ENCODE peak calls at places on chromosomes 4 and X, in six cellular contexts. N is HCT116, E is PC-3, M is MM.1S, G is neural progenitor cell, W is SK-N-SH. D is an unnamed sample.

GRCh38 chrX:153060095-153060445 is 3.8 kb downstream of the PNMA3 start:
- DNase-seq in N (no peak), E (no peak), M (no peak), G (no peak), W (no peak), D (no peak)

GRCh38 chrX:31071725-31072124 is at the start of gene FTHL17:
- DNase-seq in N (no peak), E (no peak), M (no peak), G (no peak), W (no peak), D (no peak)

GRCh38 chrX:129876734-129877395 is 29.1 kb upstream of the UTP14A start:
- DNase-seq in N (peak; percentile 12), E (peak; percentile 67), M (no peak), G (no peak), W (no peak), D (peak; percentile 55)

GRCh38 chr4:181254771-181255170 is 988.4 kb upstream of the TENM3 start:
- DNase-seq in N (no peak), E (no peak), M (no peak), G (no peak), W (no peak), D (no peak)

GRCh38 chrX:43860646-43861370 is 21.4 kb downstream of the MAOB start:
- DNase-seq in N (peak; percentile 36), E (peak; percentile 77), M (no peak), G (no peak), W (peak; percentile 20), D (peak; percentile 4)

GRCh38 chrX:85084770-85085393 is 81.2 kb downstream of the APOOL start:
- DNase-seq in N (peak; percentile 1), E (peak; percentile 55), M (peak; percentile 8), G (peak; percentile 17), W (peak; percentile 50), D (peak; percentile 34)

GRCh38 chrX:109886122-109886761 is 116.7 kb upstream of the TMEM164 start:
- DNase-seq in N (peak; percentile 37), E (peak; percentile 62), M (peak; percentile 53), G (peak; percentile 57), W (peak; percentile 51), D (peak; percentile 62)

GRCh38 chr4:6546681-6547447 is 28.1 kb upstream of the MAN2B2 start:
- DNase-seq in N (peak; percentile 57), E (peak; percentile 66), M (peak; percentile 60), G (peak; percentile 93), W (peak; percentile 85), D (peak; percentile 80)

GRCh38 chr4:20847124-20847747 is 147.0 kb downstream of the PACRGL start:
- DNase-seq in N (no peak), E (no peak), M (no peak), G (no peak), W (no peak), D (peak; percentile 68)

GRCh38 chr4:17168571-17168970 is 270.1 kb upstream of the LDB2 start:
- DNase-seq in N (no peak), E (no peak), M (no peak), G (no peak), W (no peak), D (peak; percentile 86)

GRCh38 chr4:179671609-179672008 is 2229.4 kb upstream of the AGA start:
- DNase-seq in N (no peak), E (no peak), M (no peak), G (no peak), W (peak; percentile 4), D (no peak)

GRCh38 chr4:24928708-24929107 is 15.9 kb upstream of the CCDC149 start:
- DNase-seq in N (no peak), E (no peak), M (no peak), G (no peak), W (no peak), D (no peak)

GRCh38 chr4:22191565-22192301 is 243.2 kb upstream of the KCNIP4 start:
- DNase-seq in N (no peak), E (no peak), M (no peak), G (no peak), W (no peak), D (no peak)

GRCh38 chr4:11543710-11544109 is 115.0 kb upstream of the HS3ST1 start:
- DNase-seq in N (peak; percentile 91), E (peak; percentile 73), M (no peak), G (no peak), W (no peak), D (no peak)

GRCh38 chrX:274904-275475 is 6.2 kb upstream of the PLCXD1 start:
- DNase-seq in N (no peak), E (no peak), M (no peak), G (peak; percentile 80), W (no peak), D (no peak)

GRCh38 chr4:52585379-52585778 is 73.7 kb downstream of the USP46 start:
- DNase-seq in N (no peak), E (no peak), M (no peak), G (no peak), W (no peak), D (no peak)

GRCh38 chr4:126004936-126005335 is 690.2 kb downstream of the FAT4 start:
- DNase-seq in N (no peak), E (no peak), M (no peak), G (peak; percentile 3), W (no peak), D (peak; percentile 68)

GRCh38 chr4:139789096-139789495 is 123.5 kb downstream of the MGST2 start:
- DNase-seq in N (no peak), E (no peak), M (no peak), G (no peak), W (no peak), D (no peak)

GRCh38 chr4:166293551-166293950 is 420.5 kb downstream of the TLL1 start:
- DNase-seq in N (no peak), E (peak; percentile 28), M (no peak), G (no peak), W (no peak), D (no peak)

GRCh38 chr4:76607266-76607799 is 172.3 kb downstream of the SHROOM3 start:
- DNase-seq in N (no peak), E (no peak), M (peak; percentile 96), G (peak; percentile 50), W (no peak), D (peak; percentile 55)

GRCh38 chrX:152844256-152844655 is 13.4 kb downstream of the NSDHL start:
- DNase-seq in N (no peak), E (no peak), M (no peak), G (peak; percentile 23), W (no peak), D (no peak)

GRCh38 chrX:3576886-3577516 is 136.4 kb downstream of the PRKX start:
- DNase-seq in N (no peak), E (no peak), M (no peak), G (no peak), W (no peak), D (peak; percentile 47)

GRCh38 chr4:41124916-41125548 is 89.3 kb downstream of the APBB2 start:
- DNase-seq in N (peak; percentile 80), E (no peak), M (no peak), G (no peak), W (no peak), D (peak; percentile 44)

GRCh38 chrX:39613997-39614679 is 483.6 kb downstream of the BCOR start:
- DNase-seq in N (no peak), E (no peak), M (peak; percentile 92), G (peak; percentile 66), W (peak; percentile 59), D (no peak)

GRCh38 chrX:39516399-39516798 is 581.4 kb downstream of the BCOR start:
- DNase-seq in N (no peak), E (no peak), M (no peak), G (no peak), W (peak; percentile 30), D (no peak)

GRCh38 chr4:82710202-82710929 is 88.2 kb downstream of the SCD5 start:
- DNase-seq in N (no peak), E (no peak), M (no peak), G (peak; percentile 18), W (no peak), D (peak; percentile 9)

GRCh38 chrX:134013092-134013497 is 27.7 kb upstream of the GPC3 start:
- DNase-seq in N (no peak), E (peak; percentile 34), M (no peak), G (no peak), W (no peak), D (peak; percentile 34)

GRCh38 chr4:2830632-2831610 is 12.7 kb upstream of the ADD1 start:
- DNase-seq in N (no peak), E (no peak), M (no peak), G (no peak), W (peak; percentile 15), D (no peak)

GRCh38 chr4:113760852-113761681 is 471 bp downstream of the CAMK2D start:
- DNase-seq in N (no peak), E (peak; percentile 43), M (peak; percentile 64), G (peak; percentile 62), W (peak; percentile 81), D (peak; percentile 89)

GRCh38 chr4:1373892-1374705 is 27.1 kb downstream of the UVSSA start:
- DNase-seq in N (no peak), E (no peak), M (no peak), G (no peak), W (no peak), D (no peak)

GRCh38 chrX:73448379-73448778 is 1.5 kb downstream of the CDX4 start:
- DNase-seq in N (no peak), E (no peak), M (no peak), G (peak; percentile 25), W (no peak), D (peak; percentile 1)

GRCh38 chrX:71533514-71533849 is 578 bp downstream of the OGT start:
- DNase-seq in N (no peak), E (no peak), M (no peak), G (peak; percentile 26), W (no peak), D (no peak)

GRCh38 chrX:53449632-53450031 is 15.5 kb upstream of the HSD17B10 start:
- DNase-seq in N (no peak), E (no peak), M (no peak), G (no peak), W (no peak), D (peak; percentile 53)

GRCh38 chr4:177322156-177322685 is 12.5 kb downstream of the NEIL3 start:
- DNase-seq in N (no peak), E (no peak), M (no peak), G (no peak), W (no peak), D (no peak)
- H3K4me3 ChIP-seq in N (no peak overlapping the region), E (no peak overlapping the region), M (no peak overlapping the region), G (no peak overlapping the region), W (no peak overlapping the region), D (no peak overlapping the region)

DNA sequence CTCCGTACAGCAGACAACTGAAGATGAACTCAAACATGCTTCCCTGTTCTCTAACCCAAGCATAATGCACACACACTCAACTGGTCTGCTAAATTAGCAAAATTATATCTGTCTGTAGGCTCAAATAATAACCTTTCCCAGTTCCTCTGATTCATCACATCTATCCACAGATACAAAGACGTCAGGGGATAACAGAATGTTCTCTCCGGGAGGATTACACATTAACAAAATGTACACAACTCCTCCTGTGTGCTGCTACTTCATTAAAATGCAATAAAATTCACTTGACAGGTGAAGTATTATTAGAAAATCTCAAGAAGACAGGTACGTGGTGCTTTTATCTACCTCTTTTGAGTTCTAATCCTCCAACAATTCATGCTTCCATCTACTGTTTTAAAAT is 57.4 kb downstream of the FAT1 start:
- DNase-seq in N (no peak), E (no peak), M (no peak), G (no peak), W (no peak), D (no peak)
- H3K9ac ChIP-seq in N (no peak overlapping the region), E (no peak overlapping the region), M (no peak overlapping the region), G (no peak overlapping the region), W (no peak overlapping the region), D (no peak overlapping the region)

GRCh38 chrX:69029696-69030245 is 135.5 kb downstream of the PJA1 start:
- DNase-seq in N (no peak), E (no peak), M (no peak), G (no peak), W (no peak), D (no peak)
- TF ChIP-seq EZH2phosphoT487 in N (no peak), E (no peak), M (no peak), G (no peak), W (no peak), D (no peak)

GRCh38 chr4:184350213-184350817 is 124.0 kb downstream of the IRF2 start:
- DNase-seq in N (no peak), E (no peak), M (peak; percentile 4), G (no peak), W (no peak), D (no peak)
- H3K4me3 ChIP-seq in N (no peak overlapping the region), E (no peak overlapping the region), M (no peak overlapping the region), G (no peak overlapping the region), W (no peak overlapping the region), D (no peak overlapping the region)